ENCODE peak calls at places on chromosome 15, in seven cellular contexts. One of them, this sample, is unnamed.

GRCh38 chr15:28140062-28140461 is 40.9 kb upstream of the OCA2 start:
- DNase-seq in thyroid gland: no peak
- DNase-seq in transverse colon: no peak
- DNase-seq in colonic mucosa: no peak
- DNase-seq in H1: no peak
- DNase-seq in adrenal gland: no peak
- DNase-seq in GM23248: no peak
- DNase-seq in this sample: no peak

GRCh38 chr15:65377105-65377975 is 462 bp downstream of the IGDCC3 start:
- DNase-seq in GM23248: peak
- DNase-seq in transverse colon: no peak
- DNase-seq in thyroid gland: peak
- DNase-seq in adrenal gland: peak
- DNase-seq in colonic mucosa: no peak
- DNase-seq in H1: peak
- DNase-seq in this sample: peak

GRCh38 chr15:75869446-75869845 is 26.2 kb downstream of the UBE2Q2 start:
- DNase-seq in adrenal gland: no peak
- DNase-seq in thyroid gland: no peak
- DNase-seq in GM23248: no peak
- DNase-seq in colonic mucosa: no peak
- DNase-seq in transverse colon: no peak
- DNase-seq in H1: no peak
- DNase-seq in this sample: no peak

GRCh38 chr15:34584996-34585395 is 1.5 kb upstream of the GOLGA8B start:
- DNase-seq in colonic mucosa: no peak
- DNase-seq in GM23248: no peak
- DNase-seq in transverse colon: no peak
- DNase-seq in H1: no peak
- DNase-seq in adrenal gland: no peak
- DNase-seq in thyroid gland: no peak
- DNase-seq in this sample: no peak

GRCh38 chr15:79212589-79213139 is 69.9 kb upstream of the ANKRD34C start:
- DNase-seq in colonic mucosa: no peak
- DNase-seq in thyroid gland: no peak
- DNase-seq in transverse colon: no peak
- DNase-seq in H1: no peak
- DNase-seq in adrenal gland: no peak
- DNase-seq in GM23248: no peak
- DNase-seq in this sample: no peak

GRCh38 chr15:100861511-100861991 is 18.1 kb upstream of the ALDH1A3 start:
- DNase-seq in colonic mucosa: no peak
- DNase-seq in adrenal gland: no peak
- DNase-seq in GM23248: no peak
- DNase-seq in H1: no peak
- DNase-seq in transverse colon: peak
- DNase-seq in thyroid gland: no peak
- DNase-seq in this sample: peak

GRCh38 chr15:85289677-85290365 is 90.6 kb upstream of the AKAP13 start:
- DNase-seq in colonic mucosa: peak
- DNase-seq in GM23248: peak
- DNase-seq in adrenal gland: peak
- DNase-seq in H1: no peak
- DNase-seq in thyroid gland: peak
- DNase-seq in transverse colon: peak
- DNase-seq in this sample: peak

GRCh38 chr15:40776537-40777141 is 6.9 kb downstream of the C15orf62 start:
- DNase-seq in transverse colon: no peak
- DNase-seq in GM23248: peak
- DNase-seq in thyroid gland: peak
- DNase-seq in adrenal gland: peak
- DNase-seq in H1: no peak
- DNase-seq in colonic mucosa: no peak
- DNase-seq in this sample: no peak

GRCh38 chr15:100193277-100193860 is 148.4 kb downstream of the ADAMTS17 start:
- DNase-seq in H1: no peak
- DNase-seq in thyroid gland: no peak
- DNase-seq in adrenal gland: no peak
- DNase-seq in transverse colon: no peak
- DNase-seq in colonic mucosa: no peak
- DNase-seq in GM23248: no peak
- DNase-seq in this sample: no peak

GRCh38 chr15:29914441-29915053 is 92.3 kb upstream of the TJP1 start:
- DNase-seq in thyroid gland: no peak
- DNase-seq in H1: no peak
- DNase-seq in colonic mucosa: no peak
- DNase-seq in adrenal gland: no peak
- DNase-seq in transverse colon: no peak
- DNase-seq in GM23248: no peak
- DNase-seq in this sample: no peak

GRCh38 chr15:66565731-66566130 is at the start of gene LCTL:
- DNase-seq in thyroid gland: no peak
- DNase-seq in H1: peak
- DNase-seq in transverse colon: no peak
- DNase-seq in adrenal gland: no peak
- DNase-seq in colonic mucosa: no peak
- DNase-seq in GM23248: peak
- DNase-seq in this sample: peak

GRCh38 chr15:100810831-100811230 is 68.8 kb upstream of the ALDH1A3 start:
- DNase-seq in thyroid gland: no peak
- DNase-seq in adrenal gland: no peak
- DNase-seq in H1: no peak
- DNase-seq in transverse colon: no peak
- DNase-seq in colonic mucosa: no peak
- DNase-seq in GM23248: peak
- DNase-seq in this sample: no peak

GRCh38 chr15:90065682-90066049 is 36.6 kb downstream of the IDH2 start:
- DNase-seq in thyroid gland: no peak
- DNase-seq in transverse colon: no peak
- DNase-seq in GM23248: no peak
- DNase-seq in colonic mucosa: no peak
- DNase-seq in adrenal gland: no peak
- DNase-seq in H1: no peak
- DNase-seq in this sample: no peak

GRCh38 chr15:90063733-90064247 is 38.5 kb downstream of the IDH2 start:
- DNase-seq in colonic mucosa: no peak
- DNase-seq in thyroid gland: no peak
- DNase-seq in GM23248: no peak
- DNase-seq in H1: no peak
- DNase-seq in adrenal gland: peak
- DNase-seq in transverse colon: peak
- DNase-seq in this sample: no peak

GRCh38 chr15:90067181-90067952 is 34.9 kb downstream of the IDH2 start:
- DNase-seq in colonic mucosa: no peak
- DNase-seq in transverse colon: no peak
- DNase-seq in GM23248: no peak
- DNase-seq in thyroid gland: no peak
- DNase-seq in H1: no peak
- DNase-seq in adrenal gland: no peak
- DNase-seq in this sample: no peak

GRCh38 chr15:90062729-90063684 is 39.3 kb downstream of the IDH2 start:
- DNase-seq in colonic mucosa: no peak
- DNase-seq in thyroid gland: peak
- DNase-seq in GM23248: no peak
- DNase-seq in H1: no peak
- DNase-seq in adrenal gland: peak
- DNase-seq in transverse colon: no peak
- DNase-seq in this sample: no peak

DNA sequence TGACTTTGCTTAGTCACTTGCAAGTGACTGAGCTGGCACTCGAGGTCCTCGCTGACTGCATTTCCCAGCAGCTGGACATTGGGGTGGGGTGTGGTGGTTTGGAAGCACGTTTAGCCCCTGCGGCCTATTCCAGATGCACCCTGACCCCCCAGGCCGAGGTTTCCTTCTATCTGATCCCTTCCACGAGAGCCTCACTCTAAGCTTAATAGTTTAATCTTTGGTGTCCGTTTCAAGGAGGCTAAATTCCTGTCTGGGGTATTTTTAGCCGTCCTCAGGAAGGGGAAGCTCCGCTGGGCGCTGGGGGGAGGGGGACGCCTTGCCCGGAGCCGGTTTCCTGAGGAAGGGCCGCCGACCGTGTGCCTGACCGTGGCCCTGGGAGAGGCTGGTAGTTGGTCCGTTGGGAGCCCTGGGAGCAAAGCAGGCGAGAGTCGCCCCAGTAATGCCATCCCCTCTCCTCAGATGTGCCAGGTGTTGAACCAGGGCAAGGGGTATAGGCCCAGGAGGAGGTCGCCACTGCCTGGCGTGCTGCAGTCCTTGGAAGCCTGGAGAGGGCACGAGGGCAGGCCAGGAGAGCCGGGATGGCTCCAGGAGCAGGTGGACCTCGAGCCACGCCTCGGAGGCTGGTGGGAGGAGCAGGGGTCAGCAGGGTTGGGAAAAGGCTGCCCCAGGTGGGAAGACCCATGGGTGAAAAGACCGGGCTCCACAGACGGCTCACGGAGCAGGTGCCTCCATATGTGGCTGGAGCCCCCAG is 37.2 kb downstream of the IDH2 start:
- DNase-seq in transverse colon: no peak
- DNase-seq in GM23248: no peak
- DNase-seq in H1: no peak
- DNase-seq in colonic mucosa: no peak
- DNase-seq in adrenal gland: peak
- DNase-seq in thyroid gland: peak
- DNase-seq in this sample: peak
- H3K27ac ChIP-seq in transverse colon: peak
- H3K27ac ChIP-seq in GM23248: no peak
- H3K27ac ChIP-seq in H1: peak
- H3K27ac ChIP-seq in colonic mucosa: peak
- H3K27ac ChIP-seq in adrenal gland: peak
- H3K27ac ChIP-seq in thyroid gland: peak
- H3K27ac ChIP-seq in this sample: peak

DNA sequence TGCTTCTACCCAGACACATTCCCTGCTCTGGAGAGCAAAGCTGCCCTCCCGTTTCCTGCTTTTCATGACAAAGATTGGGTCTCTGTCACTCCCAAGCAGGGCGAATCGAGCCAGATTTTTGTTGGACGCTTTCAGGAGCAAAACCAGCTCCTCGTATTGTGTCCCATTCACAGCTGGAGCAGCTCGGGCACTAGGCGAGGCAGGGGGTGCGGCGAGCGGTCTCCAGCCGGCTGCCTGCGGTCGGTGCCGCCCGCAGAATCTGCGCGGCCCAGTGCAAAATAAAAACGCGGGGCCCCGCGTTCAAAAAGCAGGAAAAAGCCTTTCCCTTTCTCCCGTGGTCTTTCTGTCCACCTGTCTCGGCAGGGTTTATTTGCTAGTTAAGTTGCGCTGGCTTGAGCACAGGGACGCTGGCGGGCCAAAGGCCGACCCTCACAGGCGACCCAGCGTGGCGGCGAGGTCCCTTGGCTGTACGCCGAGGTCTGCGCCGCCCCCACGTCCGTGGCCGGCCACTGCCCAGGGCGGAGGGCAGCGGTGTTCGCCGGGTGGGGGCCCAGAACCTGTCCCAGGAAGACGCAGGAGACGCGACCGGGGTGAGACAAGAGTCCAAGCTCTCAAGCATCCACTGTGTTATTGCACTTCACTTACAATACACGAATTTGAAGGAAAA is 71.2 kb downstream of the CYP19A1 start:
- DNase-seq in transverse colon: no peak
- DNase-seq in GM23248: peak
- DNase-seq in colonic mucosa: no peak
- DNase-seq in H1: peak
- DNase-seq in adrenal gland: no peak
- DNase-seq in thyroid gland: peak
- DNase-seq in this sample: no peak
- H3K27ac ChIP-seq in transverse colon: no peak
- H3K27ac ChIP-seq in GM23248: no peak
- H3K27ac ChIP-seq in colonic mucosa: no peak
- H3K27ac ChIP-seq in H1: no peak
- H3K27ac ChIP-seq in adrenal gland: no peak
- H3K27ac ChIP-seq in thyroid gland: no peak
- H3K27ac ChIP-seq in this sample: peak

GRCh38 chr15:92801412-92801773 is 98.7 kb upstream of the CHD2 start:
- DNase-seq in colonic mucosa: peak
- DNase-seq in adrenal gland: no peak
- DNase-seq in H1: no peak
- DNase-seq in GM23248: peak
- DNase-seq in thyroid gland: no peak
- DNase-seq in transverse colon: peak
- DNase-seq in this sample: no peak

GRCh38 chr15:92805080-92805708 is 94.9 kb upstream of the CHD2 start:
- DNase-seq in GM23248: peak
- DNase-seq in thyroid gland: no peak
- DNase-seq in H1: no peak
- DNase-seq in colonic mucosa: no peak
- DNase-seq in adrenal gland: no peak
- DNase-seq in transverse colon: no peak
- DNase-seq in this sample: no peak

GRCh38 chr15:92801774-92802464 is 98.2 kb upstream of the CHD2 start:
- DNase-seq in colonic mucosa: peak
- DNase-seq in adrenal gland: peak
- DNase-seq in thyroid gland: no peak
- DNase-seq in GM23248: peak
- DNase-seq in transverse colon: peak
- DNase-seq in H1: no peak
- DNase-seq in this sample: no peak

GRCh38 chr15:92803852-92804609 is 96.1 kb upstream of the CHD2 start:
- DNase-seq in H1: no peak
- DNase-seq in adrenal gland: peak
- DNase-seq in thyroid gland: peak
- DNase-seq in GM23248: peak
- DNase-seq in colonic mucosa: peak
- DNase-seq in transverse colon: peak
- DNase-seq in this sample: no peak

DNA sequence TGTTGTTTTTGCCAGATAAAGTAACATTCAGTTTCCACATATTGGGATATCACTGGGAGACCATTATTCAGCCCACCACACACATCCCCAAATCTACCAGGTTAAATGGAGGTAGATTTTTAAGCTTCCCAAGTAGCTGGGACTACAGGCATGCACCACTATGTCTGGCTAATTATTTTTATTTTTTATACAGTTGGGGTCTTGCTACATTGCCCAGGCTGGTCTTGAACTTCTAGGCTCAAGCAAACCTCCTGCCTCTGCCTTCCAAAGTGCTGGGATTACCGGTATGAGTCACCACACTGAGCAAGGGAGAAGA is 96.6 kb upstream of the CHD2 start:
- DNase-seq in GM23248: no peak
- DNase-seq in transverse colon: no peak
- DNase-seq in thyroid gland: no peak
- DNase-seq in colonic mucosa: no peak
- DNase-seq in H1: no peak
- DNase-seq in adrenal gland: no peak
- DNase-seq in this sample: no peak
- H3K27ac ChIP-seq in GM23248: peak
- H3K27ac ChIP-seq in transverse colon: peak
- H3K27ac ChIP-seq in thyroid gland: peak
- H3K27ac ChIP-seq in colonic mucosa: peak
- H3K27ac ChIP-seq in H1: no peak
- H3K27ac ChIP-seq in adrenal gland: peak
- H3K27ac ChIP-seq in this sample: peak

DNA sequence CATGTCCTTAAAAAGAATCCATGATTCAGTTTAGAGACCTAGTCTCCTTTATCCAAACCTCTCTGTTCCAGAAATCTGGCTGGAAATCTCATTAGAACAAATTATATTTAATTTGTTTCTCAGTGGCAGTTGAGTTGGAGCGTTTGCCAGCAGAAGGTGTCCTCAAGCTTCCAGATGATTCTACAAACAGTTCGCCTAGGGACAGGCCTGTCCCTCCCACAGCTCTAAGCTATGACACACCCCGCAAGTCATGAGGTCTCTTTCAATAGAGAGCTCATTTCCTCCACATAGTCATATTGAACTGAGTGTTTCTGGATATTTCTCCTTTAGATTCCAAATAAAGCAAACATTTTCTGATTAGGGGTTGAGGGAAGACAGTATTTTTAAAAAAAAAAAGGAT is 230.3 kb downstream of the ATP8B4 start:
- DNase-seq in transverse colon: no peak
- DNase-seq in GM23248: peak
- DNase-seq in adrenal gland: no peak
- DNase-seq in thyroid gland: no peak
- DNase-seq in colonic mucosa: no peak
- DNase-seq in H1: no peak
- DNase-seq in this sample: no peak
- H3K27ac ChIP-seq in transverse colon: peak
- H3K27ac ChIP-seq in GM23248: no peak
- H3K27ac ChIP-seq in adrenal gland: no peak
- H3K27ac ChIP-seq in thyroid gland: no peak
- H3K27ac ChIP-seq in colonic mucosa: no peak
- H3K27ac ChIP-seq in H1: no peak
- H3K27ac ChIP-seq in this sample: no peak